ENCODE peak calls at places on chromosomes 16 and 17, in seven cellular contexts. I is AG08395; U is stimulated activated CD8-positive, alpha-beta memory T cell treated with anti-CD3 and anti-CD28 coated beads, Interleukin-4, amount 100 ng/mL, for 24 hours; Y is activated T-helper 2 cell treated with anti-CD3 and anti-CD28 coated beads, Interferon-gamma antibody, Interleukin-2, Interleukin-4, amounts not matched to agents 10 μg/mL and 5 μg/mL and 100 μg/mL, durations not matched to agents 14 hours and 24 hours and 36 hours; L is HFF-Myc; O is Calu3; Z is left cardiac atrium. M is an unnamed sample.

GRCh38 chr16:87570938-87571867 is 31.1 kb upstream of the JPH3 start:
- DNase-seq in I (peak), U (no peak), Y (no peak), L (no peak), O (peak), Z (peak), M (peak)

GRCh38 chr17:5219536-5219935 is 15.1 kb downstream of the SCIMP start:
- DNase-seq in I (no peak), U (no peak), Y (no peak), L (no peak), O (no peak), Z (no peak), M (no peak)

GRCh38 chr17:48375356-48375755 is 54.7 kb downstream of the SKAP1 start:
- DNase-seq in I (peak), U (no peak), Y (no peak), L (no peak), O (no peak), Z (no peak), M (no peak)

GRCh38 chr17:39781028-39781800 is 43.5 kb downstream of the GRB7 start:
- DNase-seq in I (no peak), U (no peak), Y (no peak), L (no peak), O (peak), Z (no peak), M (no peak)

GRCh38 chr17:51185763-51186332 is 19.6 kb downstream of the NME2 start:
- DNase-seq in I (no peak), U (no peak), Y (no peak), L (no peak), O (no peak), Z (no peak), M (no peak)

GRCh38 chr17:50297407-50297865 is 23.2 kb downstream of the TMEM92 start:
- DNase-seq in I (peak), U (peak), Y (peak), L (no peak), O (peak), Z (peak), M (peak)

GRCh38 chr17:50183439-50184001 is 17.7 kb downstream of the SGCA start:
- DNase-seq in I (no peak), U (no peak), Y (no peak), L (no peak), O (no peak), Z (no peak), M (no peak)

GRCh38 chr17:13359774-13360173 is 242.0 kb downstream of the HS3ST3A1 start:
- DNase-seq in I (no peak), U (no peak), Y (no peak), L (no peak), O (no peak), Z (no peak), M (no peak)

GRCh38 chr17:76481091-76481655 is 13.8 kb downstream of the AANAT start:
- DNase-seq in I (no peak), U (no peak), Y (no peak), L (no peak), O (no peak), Z (no peak), M (no peak)

GRCh38 chr16:85579883-85580607 is 33.1 kb upstream of the GSE1 start:
- DNase-seq in I (peak), U (no peak), Y (no peak), L (no peak), O (no peak), Z (no peak), M (no peak)

GRCh38 chr17:4599505-4600281 is 15.4 kb downstream of the SMTNL2 start:
- DNase-seq in I (no peak), U (no peak), Y (no peak), L (no peak), O (no peak), Z (peak), M (peak)

GRCh38 chr17:12046786-12047185 is 26.1 kb downstream of the MAP2K4 start:
- DNase-seq in I (no peak), U (no peak), Y (no peak), L (no peak), O (no peak), Z (no peak), M (no peak)

GRCh38 chr16:88619859-88620655 is 18.3 kb upstream of the IL17C start:
- DNase-seq in I (no peak), U (peak), Y (peak), L (no peak), O (no peak), Z (no peak), M (no peak)

GRCh38 chr17:55496094-55496881 is 15.0 kb downstream of the SMIM36 start:
- DNase-seq in I (peak), U (no peak), Y (no peak), L (no peak), O (no peak), Z (peak), M (peak)

GRCh38 chr17:20127660-20128413 is 118.7 kb downstream of the SPECC1 start:
- DNase-seq in I (peak), U (no peak), Y (no peak), L (peak), O (no peak), Z (no peak), M (no peak)

GRCh38 chr17:57670769-57671545 is 74.1 kb downstream of the CCDC182 start:
- DNase-seq in I (no peak), U (no peak), Y (peak), L (no peak), O (no peak), Z (no peak), M (peak)

GRCh38 chr16:24700549-24701392 is 28.7 kb upstream of the TNRC6A start:
- DNase-seq in I (peak), U (no peak), Y (no peak), L (peak), O (peak), Z (peak), M (peak)

GRCh38 chr16:51888021-51888420 is 658.9 kb downstream of the TOX3 start:
- DNase-seq in I (peak), U (no peak), Y (no peak), L (no peak), O (no peak), Z (no peak), M (no peak)

GRCh38 chr17:21199856-21200255 is 14.1 kb downstream of the TMEM11 start:
- DNase-seq in I (no peak), U (no peak), Y (no peak), L (no peak), O (no peak), Z (no peak), M (no peak)

GRCh38 chr16:87203060-87203656 is 114.0 kb downstream of the C16orf95 start:
- DNase-seq in I (peak), U (peak), Y (peak), L (peak), O (peak), Z (peak), M (peak)

GRCh38 chr17:68035131-68035522 is 408 bp upstream of the KPNA2 start:
- DNase-seq in I (no peak), U (peak), Y (no peak), L (no peak), O (peak), Z (peak), M (peak)

GRCh38 chr16:13543850-13544249 is 376.1 kb upstream of the ERCC4 start:
- DNase-seq in I (no peak), U (no peak), Y (no peak), L (no peak), O (no peak), Z (no peak), M (no peak)

GRCh38 chr17:69858460-69858859 is 216.6 kb upstream of the KCNJ16 start:
- DNase-seq in I (no peak), U (no peak), Y (no peak), L (no peak), O (no peak), Z (no peak), M (no peak)

GRCh38 chr17:36153887-36154576 is 22.4 kb downstream of the TBC1D3B start:
- DNase-seq in I (no peak), U (no peak), Y (no peak), L (no peak), O (no peak), Z (no peak), M (no peak)

GRCh38 chr16:17364319-17365210 is 106.2 kb downstream of the XYLT1 start:
- DNase-seq in I (peak), U (no peak), Y (peak), L (peak), O (peak), Z (no peak), M (peak)

GRCh38 chr16:27408012-27408601 is 6.1 kb downstream of the IL21R start:
- DNase-seq in I (peak), U (no peak), Y (no peak), L (no peak), O (no peak), Z (no peak), M (no peak)

M was measured in adrenal gland.